ENCODE peak calls at places on chromosomes 5 and 9, in five cellular contexts. J, V, B, T and F are unnamed samples.
A peak's percentile ranks its signal among the peaks of the same experiment; 100 is the strongest.

GRCh38 chr9:137630126-137630525 is 11.3 kb downstream of the EHMT1 start:
- DNase-seq in B (no peak), V (no peak), T (no peak), J (no peak), F (no peak)

GRCh38 chr9:105059260-105059659 is 131.3 kb upstream of the ABCA1 start:
- DNase-seq in T (no peak), J (no peak), V (no peak), B (no peak), F (no peak)

GRCh38 chr5:134090482-134090881 is 24.0 kb upstream of the TCF7 start:
- DNase-seq in J (no peak), T (no peak), B (no peak), V (no peak), F (no peak)

GRCh38 chr9:96491079-96491879 is 41.3 kb downstream of the HABP4 start:
- DNase-seq in T (no peak), J (no peak), B (no peak), V (no peak), F (no peak)

GRCh38 chr5:74579215-74579614 is 61.3 kb downstream of the ENC1 start:
- DNase-seq in V (no peak), B (peak; percentile 87), J (no peak), T (no peak), F (no peak)

GRCh38 chr9:6660512-6660911 is 15.0 kb upstream of the GLDC start:
- DNase-seq in V (no peak), T (no peak), B (no peak), J (no peak), F (no peak)

GRCh38 chr5:180090769-180091546 is 19.4 kb upstream of the RNF130 start:
- DNase-seq in T (no peak), V (no peak), J (no peak), B (no peak), F (peak; percentile 56)

GRCh38 chr5:133938039-133938821 is 30.2 kb downstream of the C5orf15 start:
- DNase-seq in V (no peak), J (no peak), T (no peak), B (no peak), F (peak; percentile 51)

GRCh38 chr5:75052461-75053285 is at the start of gene GCNT4:
- DNase-seq in T (no peak), V (peak; percentile 94), B (no peak), J (no peak), F (peak; percentile 52)

GRCh38 chr9:26260238-26260637 is 582.0 kb upstream of the TUSC1 start:
- DNase-seq in T (no peak), J (no peak), B (no peak), V (no peak), F (no peak)

GRCh38 chr5:57216714-57217113 is 42.9 kb downstream of the GPBP1 start:
- DNase-seq in J (no peak), B (no peak), V (no peak), T (no peak), F (no peak)

GRCh38 chr5:14864181-14864812 is 7.3 kb downstream of the ANKH start:
- DNase-seq in V (no peak), J (no peak), T (no peak), B (no peak), F (no peak)

GRCh38 chr5:179819296-179820126 is 1.2 kb upstream of the SQSTM1 start:
- DNase-seq in V (peak; percentile 91), B (no peak), J (no peak), T (no peak), F (peak; percentile 77)

GRCh38 chr5:151040211-151040747 is 19.9 kb downstream of the GPX3 start:
- DNase-seq in T (no peak), J (no peak), B (no peak), V (no peak), F (no peak)
- TF ChIP-seq POLR2AphosphoS5 in T (no peak), J (no peak), B (no peak), V (no peak), F (no peak)

DNA sequence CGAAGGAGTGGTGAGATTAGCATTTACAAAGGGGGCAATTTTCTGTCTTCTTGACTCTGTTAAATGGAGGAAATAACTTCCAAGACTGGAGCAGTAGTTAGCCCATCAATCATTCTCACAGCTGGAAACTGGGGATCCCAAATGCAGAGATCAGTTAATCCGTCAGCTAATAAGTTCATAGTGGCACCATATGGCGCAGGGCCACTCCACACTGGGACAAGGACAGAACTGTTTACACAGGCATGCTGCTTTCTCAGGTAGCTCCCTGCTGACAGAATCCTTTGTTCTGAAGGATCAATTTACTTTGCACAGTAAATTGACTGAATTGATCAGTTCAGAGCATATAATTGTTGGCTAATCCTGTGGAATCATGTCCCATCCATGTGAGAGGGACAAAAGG is 395.7 kb downstream of the TMEM161B start:
- DNase-seq in J (no peak), V (no peak), T (no peak), B (no peak), F (no peak)
- TF ChIP-seq EP300 in J (no peak), V (no peak), T (no peak), B (no peak), F (no peak)

DNA sequence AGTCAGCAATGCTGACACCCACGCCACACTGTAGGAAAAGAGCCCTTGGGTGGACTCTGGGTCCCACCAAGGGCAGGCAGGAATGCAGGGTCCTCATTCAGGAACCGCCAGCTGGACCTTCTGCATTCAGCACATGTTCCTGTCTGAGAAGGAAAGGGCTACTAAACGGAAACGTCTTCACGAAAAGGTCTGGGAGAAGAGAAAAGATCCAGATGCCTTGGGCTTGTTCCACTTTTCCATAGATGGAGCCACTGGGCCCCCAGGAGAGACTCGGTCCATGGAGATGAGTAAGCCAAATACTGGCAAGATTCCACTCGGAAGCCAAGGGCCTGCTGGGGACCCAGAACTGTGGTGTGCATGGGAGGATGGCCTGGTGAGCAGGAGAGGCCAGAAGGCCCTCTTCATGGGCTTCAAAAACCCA is 38.4 kb downstream of the LHFPL2 start:
- DNase-seq in V (no peak), T (no peak), B (no peak), J (no peak), F (no peak)
- TF ChIP-seq POLR2AphosphoS5 in V (no peak), T (no peak), B (no peak), J (peak; percentile 64), F (no peak)

DNA sequence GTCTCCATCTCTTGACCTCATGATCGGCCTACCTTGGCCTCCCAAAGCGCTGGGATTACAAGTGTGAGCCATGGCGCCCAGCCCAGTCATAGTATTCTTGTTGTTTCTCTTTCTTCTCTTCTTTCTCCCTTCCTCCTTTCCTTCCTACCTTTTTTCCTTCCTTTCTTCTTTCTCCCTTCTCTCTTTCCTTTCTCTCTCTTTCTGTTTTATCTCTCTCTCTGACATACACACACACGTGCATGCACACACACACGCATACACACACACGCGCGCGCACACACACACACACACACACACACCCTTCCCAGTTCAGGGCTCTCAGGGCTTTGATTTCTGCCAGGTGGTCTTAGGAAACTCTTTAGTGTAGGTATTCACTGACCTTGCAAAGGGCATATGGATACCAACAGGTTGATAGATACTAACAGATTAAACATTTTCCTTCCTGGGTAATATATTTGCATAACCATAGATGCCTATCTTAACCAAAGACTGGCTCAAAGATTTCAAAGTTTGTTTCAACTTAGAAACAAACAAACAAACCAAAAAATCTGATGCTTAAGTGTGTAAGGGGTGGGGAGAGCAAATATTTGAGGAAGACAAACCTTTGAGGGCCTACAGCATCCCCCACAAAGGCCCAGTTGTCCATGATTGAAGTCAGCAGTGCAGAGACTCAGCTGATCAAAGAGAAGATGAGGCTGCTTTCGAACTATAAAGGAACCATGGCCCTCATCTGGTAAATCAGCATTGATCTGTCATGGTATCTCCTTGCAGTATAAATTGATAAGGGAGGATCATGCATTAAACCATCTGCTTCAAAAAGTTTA is 288.2 kb upstream of the SEMA6A start:
- DNase-seq in V (no peak), B (no peak), J (no peak), T (no peak), F (no peak)
- TF ChIP-seq EP300 in V (no peak), B (no peak), J (no peak), T (no peak), F (no peak)

DNA sequence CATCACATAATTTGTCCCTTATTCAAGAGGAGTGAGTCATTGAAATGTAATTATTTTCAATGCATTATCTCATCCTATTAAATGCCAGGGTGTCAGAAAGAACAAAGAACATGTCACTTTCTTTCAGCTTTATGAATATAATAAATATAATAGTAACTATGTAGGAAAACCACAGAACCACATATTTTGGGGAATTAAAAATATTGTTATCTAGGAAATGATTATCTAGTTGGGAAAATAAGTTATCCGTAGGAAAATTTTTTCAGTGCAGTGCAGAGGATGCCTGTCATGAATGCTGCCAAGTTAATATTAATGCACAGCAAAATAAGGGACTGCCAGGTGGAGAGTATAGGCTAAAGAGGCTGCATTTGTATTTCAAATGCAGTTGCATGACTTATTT is 844.8 kb downstream of the MAT2B start:
- DNase-seq in J (no peak), V (no peak), B (no peak), T (no peak), F (no peak)
- TF ChIP-seq POLR2AphosphoS5 in J (no peak), V (no peak), B (no peak), T (no peak), F (no peak)

GRCh38 chr5:31587546-31587945 is 51.4 kb upstream of the PDZD2 start:
- DNase-seq in V (no peak), T (peak; percentile 5), B (no peak), J (no peak), F (no peak)

GRCh38 chr5:31581498-31582099 is 49.5 kb downstream of the C5orf22 start:
- DNase-seq in J (no peak), B (no peak), T (no peak), V (no peak), F (no peak)

GRCh38 chr5:31583129-31583528 is 51.0 kb downstream of the C5orf22 start:
- DNase-seq in T (no peak), B (no peak), V (no peak), J (no peak), F (no peak)

DNA sequence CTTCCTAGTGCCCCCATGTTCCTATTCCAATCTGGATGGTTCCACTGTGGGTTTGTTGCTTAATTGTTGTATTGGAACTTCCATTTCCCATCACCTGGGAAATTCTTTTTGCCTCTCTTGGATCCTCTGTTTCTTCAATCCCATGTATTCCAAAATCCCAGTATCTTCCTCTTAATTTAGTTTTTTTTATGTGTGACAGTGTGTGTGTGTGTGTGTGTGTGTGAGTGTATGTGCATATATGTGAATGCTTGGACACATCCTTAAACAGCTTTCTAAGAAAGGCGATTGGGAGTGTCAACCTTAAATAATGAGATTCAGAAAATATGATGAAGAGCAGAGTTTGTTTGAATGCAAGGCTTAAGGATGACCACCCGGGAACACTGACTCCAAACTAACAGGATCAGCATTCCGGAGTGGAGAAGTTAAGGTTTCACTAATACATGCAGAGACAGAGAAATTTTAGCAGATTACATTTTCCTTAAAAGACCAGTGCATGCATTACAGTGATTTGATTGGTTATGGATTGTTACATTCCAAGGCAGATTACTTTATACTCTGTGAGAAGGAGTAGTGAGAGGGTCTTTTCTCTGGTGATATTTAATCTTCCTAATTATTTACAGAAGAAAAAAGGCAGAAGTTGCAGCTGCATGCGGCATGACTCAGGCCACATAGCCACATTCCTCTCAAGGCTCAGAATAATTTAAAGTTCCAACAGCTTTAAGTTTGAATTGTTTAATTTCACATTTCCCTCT is 53.2 kb upstream of the PDZD2 start:
- DNase-seq in T (no peak), B (no peak), J (no peak), V (no peak), F (no peak)
- TF ChIP-seq EP300 in T (no peak), B (no peak), J (no peak), V (no peak), F (no peak)

GRCh38 chr5:90305022-90305720 is 104.4 kb downstream of the CETN3 start:
- DNase-seq in V (no peak), B (no peak), J (no peak), T (no peak), F (no peak)
- TF ChIP-seq POLR2AphosphoS5 in V (no peak), B (no peak), J (no peak), T (no peak), F (no peak)

GRCh38 chr9:37369671-37370070 is 52.8 kb upstream of the GRHPR start:
- DNase-seq in J (no peak), V (no peak), T (no peak), B (peak; percentile 84), F (no peak)
- TF ChIP-seq EP300 in J (no peak), V (no peak), T (no peak), B (no peak), F (no peak)